ENCODE peak calls at places on chromosomes 12 and 14, in four cellular contexts. R is A549, F is K562, P is HepG2. O is an unnamed sample.

GRCh38 chr12:64522807-64523206 is 70.9 kb downstream of the TBK1 start:
- DNase-seq in R (no peak), F (no peak), P (no peak), O (no peak)

GRCh38 chr14:57871487-57872080 is 5.7 kb upstream of the SLC35F4 start:
- DNase-seq in R (peak), F (peak), P (peak), O (no peak)

GRCh38 chr14:24880689-24881088 is 169.3 kb downstream of the STXBP6 start:
- DNase-seq in R (no peak), F (no peak), P (no peak), O (no peak)

GRCh38 chr12:111396726-111397445 is 8.8 kb upstream of the SH2B3 start:
- DNase-seq in R (peak), F (peak), P (peak), O (peak)

GRCh38 chr14:88856786-88857366 is 32.4 kb downstream of the TTC8 start:
- DNase-seq in R (no peak), F (no peak), P (no peak), O (no peak)

GRCh38 chr14:58193542-58193941 is 6.4 kb upstream of the ACTR10 start:
- DNase-seq in R (peak), F (no peak), P (no peak), O (no peak)

GRCh38 chr12:10140001-10140400 is 10.0 kb upstream of the CLEC7A start:
- DNase-seq in R (peak), F (peak), P (peak), O (peak)

GRCh38 chr12:91155990-91156389 is 26.6 kb downstream of the DCN start:
- DNase-seq in R (no peak), F (no peak), P (no peak), O (no peak)

GRCh38 chr12:58847876-58848600 is 72.3 kb downstream of the LRIG3 start:
- DNase-seq in R (no peak), F (no peak), P (no peak), O (no peak)

GRCh38 chr14:75280448-75280830 is 1.8 kb downstream of the FOS start:
- DNase-seq in R (no peak), F (no peak), P (no peak), O (no peak)

GRCh38 chr14:91899213-91899612 is 31.9 kb upstream of the TC2N start:
- DNase-seq in R (peak), F (no peak), P (no peak), O (no peak)

GRCh38 chr12:109818900-109819500 is 14.2 kb downstream of the TRPV4 start:
- DNase-seq in R (peak), F (no peak), P (peak), O (no peak)

GRCh38 chr14:92651793-92652382 is 96.5 kb downstream of the LGMN start:
- DNase-seq in R (no peak), F (no peak), P (no peak), O (no peak)

GRCh38 chr12:56933826-56934625 is at the start of gene SDR9C7:
- DNase-seq in R (no peak), F (no peak), P (no peak), O (peak)

GRCh38 chr12:109307051-109307450 is 2.0 kb downstream of the FOXN4 start:
- DNase-seq in R (no peak), F (no peak), P (peak), O (no peak)

GRCh38 chr14:61940669-61941420 is 178.6 kb downstream of the SNAPC1 start:
- DNase-seq in R (no peak), F (no peak), P (no peak), O (no peak)

GRCh38 chr12:113333877-113334785 is 778 bp downstream of the SLC8B1 start:
- DNase-seq in R (no peak), F (peak), P (no peak), O (no peak)

GRCh38 chr14:75662966-75663365 is 1.9 kb downstream of the TTLL5 start:
- DNase-seq in R (no peak), F (no peak), P (no peak), O (no peak)

GRCh38 chr12:22474970-22475720 is 69.2 kb downstream of the C2CD5 start:
- DNase-seq in R (peak), F (no peak), P (no peak), O (no peak)

GRCh38 chr12:92719674-92720073 is 16.9 kb downstream of the PLEKHG7 start:
- DNase-seq in R (no peak), F (no peak), P (no peak), O (no peak)

GRCh38 chr14:47485421-47485820 is 190.0 kb downstream of the MDGA2 start:
- DNase-seq in R (no peak), F (no peak), P (no peak), O (no peak)

GRCh38 chr12:86914716-86915115 is 658.5 kb upstream of the MGAT4C start:
- DNase-seq in R (peak), F (no peak), P (peak), O (no peak)

GRCh38 chr14:51211149-51211548 is 28.9 kb upstream of the TMX1 start:
- DNase-seq in R (peak), F (no peak), P (no peak), O (no peak)

GRCh38 chr14:63632932-63633514 is 8.6 kb downstream of the WDR89 start:
- DNase-seq in R (peak), F (peak), P (peak), O (no peak)

GRCh38 chr12:70383484-70383883 is 17.4 kb downstream of the KCNMB4 start:
- DNase-seq in R (no peak), F (no peak), P (no peak), O (no peak)

GRCh38 chr12:107144990-107145389 is 51.6 kb upstream of the CRY1 start:
- DNase-seq in R (no peak), F (no peak), P (no peak), O (no peak)

GRCh38 chr12:119684730-119685129 is 16.8 kb downstream of the PRKAB1 start:
- DNase-seq in R (no peak), F (no peak), P (no peak), O (no peak)

GRCh38 chr12:10339441-10339840 is 31.8 kb downstream of the KLRD1 start:
- DNase-seq in R (peak), F (no peak), P (no peak), O (no peak)

GRCh38 chr12:2804390-2805145 is 7.9 kb upstream of the ITFG2 start:
- DNase-seq in R (no peak), F (no peak), P (no peak), O (no peak)

GRCh38 chr14:50605776-50606175 is 45.8 kb downstream of the ATL1 start:
- DNase-seq in R (no peak), F (no peak), P (no peak), O (no peak)

GRCh38 chr14:100586520-100587247 is 533 bp downstream of the BEGAIN start:
- DNase-seq in R (peak), F (peak), P (no peak), O (peak)

GRCh38 chr14:61839452-61839851 is 77.2 kb downstream of the SNAPC1 start:
- DNase-seq in R (no peak), F (no peak), P (no peak), O (no peak)

GRCh38 chr14:55458800-55459577 is 18.6 kb upstream of the TBPL2 start:
- DNase-seq in R (no peak), F (no peak), P (no peak), O (no peak)

GRCh38 chr14:30223385-30223785 is 295.7 kb upstream of the PRKD1 start:
- DNase-seq in R (peak), F (peak), P (peak), O (no peak)

GRCh38 chr12:110371408-110372055 is 32.0 kb downstream of the ANAPC7 start:
- DNase-seq in R (no peak), F (no peak), P (no peak), O (no peak)

GRCh38 chr14:34794941-34795340 is 80.2 kb downstream of the BAZ1A start:
- DNase-seq in R (no peak), F (no peak), P (no peak), O (no peak)

GRCh38 chr12:120164293-120164692 is 30.2 kb downstream of the GCN1 start:
- DNase-seq in R (no peak), F (no peak), P (no peak), O (no peak)

GRCh38 chr12:47297993-47298392 is 218.2 kb upstream of the AMIGO2 start:
- DNase-seq in R (no peak), F (no peak), P (no peak), O (no peak)

GRCh38 chr12:47296828-47297227 is 217.1 kb upstream of the AMIGO2 start:
- DNase-seq in R (no peak), F (no peak), P (no peak), O (no peak)

GRCh38 chr12:47293406-47293805 is 213.6 kb upstream of the AMIGO2 start:
- DNase-seq in R (no peak), F (no peak), P (no peak), O (no peak)
- TF ChIP-seq PHF8 in R (no peak), F (no peak), P (no peak), O (no peak)

DNA sequence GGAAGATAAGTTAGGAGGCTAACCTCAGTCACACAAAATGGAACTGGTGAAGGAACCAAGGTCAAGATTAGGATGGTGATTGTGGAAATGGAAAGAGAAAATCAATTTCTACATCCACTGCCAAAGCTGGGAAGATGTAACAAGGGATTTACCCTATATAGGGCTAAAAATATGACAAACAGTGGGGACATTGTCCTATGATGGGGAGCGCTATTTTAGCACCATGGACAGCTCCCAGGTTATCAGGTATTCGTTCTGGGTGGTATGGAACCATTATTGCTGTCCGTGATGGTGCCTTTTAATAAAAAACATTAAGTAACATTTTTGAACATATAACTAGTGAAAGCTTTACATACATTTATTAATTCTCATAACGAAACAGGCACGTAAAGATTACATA is 124.0 kb downstream of the NDUFA12 start:
- DNase-seq in R (no peak), F (peak), P (peak), O (no peak)
- TF ChIP-seq PHF8 in R (no peak), F (no peak), P (no peak), O (no peak)

GRCh38 chr12:75390899-75391538 is at the start of gene GLIPR1L2:
- DNase-seq in R (peak), F (peak), P (peak), O (peak)
- TF ChIP-seq PHF8 in R (peak), F (peak), P (peak), O (no peak)

GRCh38 chr14:80136358-80136757 is 74.9 kb downstream of the DIO2 start:
- DNase-seq in R (peak), F (peak), P (no peak), O (no peak)
- TF ChIP-seq PHF8 in R (no peak), F (no peak), P (no peak), O (no peak)

DNA sequence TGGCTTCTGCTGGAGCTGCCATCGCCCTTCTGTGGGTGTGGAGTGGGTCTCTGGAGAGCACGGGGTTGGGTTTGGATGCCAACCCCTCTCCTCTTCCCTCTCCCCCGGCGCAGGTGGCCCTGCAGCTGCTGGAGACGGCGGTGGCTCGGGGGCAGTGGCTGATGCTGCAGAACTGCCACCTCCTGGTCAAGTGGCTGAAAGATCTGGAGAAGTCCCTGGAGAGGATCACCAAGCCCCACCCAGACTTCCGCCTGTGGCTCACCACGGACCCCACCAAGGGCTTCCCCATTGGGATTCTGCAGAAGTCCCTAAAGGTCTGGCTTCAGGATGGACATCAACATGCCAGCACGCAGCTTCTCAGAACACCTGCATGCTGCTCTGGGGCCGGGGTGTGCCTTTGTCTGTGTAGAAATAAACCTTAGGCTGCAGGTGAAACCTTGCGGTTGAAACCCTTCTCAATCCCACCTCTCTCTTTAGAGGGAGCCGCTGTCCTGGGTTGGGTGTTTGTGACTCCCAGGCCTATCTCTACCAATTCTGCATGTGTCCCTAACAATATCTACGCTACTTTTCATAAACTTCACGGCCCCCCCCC is 44.3 kb downstream of the CCDC92 start:
- DNase-seq in R (no peak), F (peak), P (no peak), O (no peak)
- TF ChIP-seq PHF8 in R (no peak), F (no peak), P (no peak), O (no peak)